ENCODE peak calls at places on chromosomes 3 and 15, in seven cellular contexts. One of them, this sample, is unnamed.

GRCh38 chr15:78763796-78764241 is 47.4 kb downstream of the ADAMTS7 start:
- DNase-seq in NCI-H774: no peak
- DNase-seq in NCI-H1694 treated with DMSO at 0.1 percent for 48 hours: no peak
- DNase-seq in cardiac fibroblast: no peak
- DNase-seq in nephron progenitor cell: no peak
- DNase-seq in CD8-positive, alpha-beta T cell: no peak
- DNase-seq in left ventricle myocardium superior: peak; percentile 30
- DNase-seq in this sample: no peak

GRCh38 chr15:67107014-67107812 is 41.8 kb downstream of the SMAD3 start:
- DNase-seq in NCI-H1694 treated with DMSO at 0.1 percent for 48 hours: no peak
- DNase-seq in cardiac fibroblast: peak; percentile 99
- DNase-seq in NCI-H774: no peak
- DNase-seq in nephron progenitor cell: no peak
- DNase-seq in left ventricle myocardium superior: peak; percentile 54
- DNase-seq in CD8-positive, alpha-beta T cell: no peak
- DNase-seq in this sample: peak; percentile 97

GRCh38 chr3:72708441-72708840 is 139.8 kb downstream of the SHQ1 start:
- DNase-seq in left ventricle myocardium superior: no peak
- DNase-seq in cardiac fibroblast: no peak
- DNase-seq in NCI-H1694 treated with DMSO at 0.1 percent for 48 hours: no peak
- DNase-seq in nephron progenitor cell: no peak
- DNase-seq in CD8-positive, alpha-beta T cell: no peak
- DNase-seq in NCI-H774: no peak
- DNase-seq in this sample: no peak

GRCh38 chr3:187136936-187137335 is 2.4 kb downstream of the RPL39L start:
- DNase-seq in left ventricle myocardium superior: no peak
- DNase-seq in NCI-H774: no peak
- DNase-seq in NCI-H1694 treated with DMSO at 0.1 percent for 48 hours: no peak
- DNase-seq in CD8-positive, alpha-beta T cell: no peak
- DNase-seq in nephron progenitor cell: no peak
- DNase-seq in cardiac fibroblast: peak; percentile 80
- DNase-seq in this sample: no peak

GRCh38 chr15:50134524-50135024 is 15.5 kb upstream of the ATP8B4 start:
- DNase-seq in CD8-positive, alpha-beta T cell: no peak
- DNase-seq in nephron progenitor cell: no peak
- DNase-seq in cardiac fibroblast: peak; percentile 84
- DNase-seq in NCI-H1694 treated with DMSO at 0.1 percent for 48 hours: no peak
- DNase-seq in left ventricle myocardium superior: no peak
- DNase-seq in NCI-H774: no peak
- DNase-seq in this sample: peak; percentile 49

GRCh38 chr3:64278631-64279030 is 53.4 kb upstream of the PRICKLE2 start:
- DNase-seq in CD8-positive, alpha-beta T cell: no peak
- DNase-seq in nephron progenitor cell: no peak
- DNase-seq in cardiac fibroblast: no peak
- DNase-seq in NCI-H774: no peak
- DNase-seq in left ventricle myocardium superior: no peak
- DNase-seq in NCI-H1694 treated with DMSO at 0.1 percent for 48 hours: no peak
- DNase-seq in this sample: no peak

GRCh38 chr3:31462050-31462569 is 70.6 kb upstream of the STT3B start:
- DNase-seq in NCI-H1694 treated with DMSO at 0.1 percent for 48 hours: no peak
- DNase-seq in nephron progenitor cell: no peak
- DNase-seq in CD8-positive, alpha-beta T cell: peak; percentile 70
- DNase-seq in NCI-H774: no peak
- DNase-seq in cardiac fibroblast: peak; percentile 22
- DNase-seq in left ventricle myocardium superior: no peak
- DNase-seq in this sample: no peak

GRCh38 chr3:120170223-120170622 is 76.0 kb upstream of the GSK3B start:
- DNase-seq in left ventricle myocardium superior: no peak
- DNase-seq in CD8-positive, alpha-beta T cell: peak; percentile 25
- DNase-seq in nephron progenitor cell: no peak
- DNase-seq in cardiac fibroblast: peak; percentile 89
- DNase-seq in NCI-H774: no peak
- DNase-seq in NCI-H1694 treated with DMSO at 0.1 percent for 48 hours: no peak
- DNase-seq in this sample: peak; percentile 70

GRCh38 chr3:38577089-38578080 is 72.1 kb downstream of the SCN5A start:
- DNase-seq in CD8-positive, alpha-beta T cell: peak; percentile 21
- DNase-seq in cardiac fibroblast: peak; percentile 2
- DNase-seq in nephron progenitor cell: no peak
- DNase-seq in left ventricle myocardium superior: no peak
- DNase-seq in NCI-H1694 treated with DMSO at 0.1 percent for 48 hours: no peak
- DNase-seq in NCI-H774: no peak
- DNase-seq in this sample: no peak

GRCh38 chr3:174060431-174060830 is 662.9 kb downstream of the NLGN1 start:
- DNase-seq in NCI-H774: no peak
- DNase-seq in nephron progenitor cell: no peak
- DNase-seq in cardiac fibroblast: no peak
- DNase-seq in NCI-H1694 treated with DMSO at 0.1 percent for 48 hours: no peak
- DNase-seq in left ventricle myocardium superior: no peak
- DNase-seq in CD8-positive, alpha-beta T cell: no peak
- DNase-seq in this sample: no peak

GRCh38 chr15:59457103-59457502 is 19.1 kb downstream of the FAM81A start:
- DNase-seq in NCI-H774: no peak
- DNase-seq in cardiac fibroblast: no peak
- DNase-seq in nephron progenitor cell: no peak
- DNase-seq in CD8-positive, alpha-beta T cell: no peak
- DNase-seq in NCI-H1694 treated with DMSO at 0.1 percent for 48 hours: no peak
- DNase-seq in left ventricle myocardium superior: no peak
- DNase-seq in this sample: no peak